ENCODE peak calls at places on chromosomes 3 and 15, in four cellular contexts. I, D, Z and N are unnamed samples.

GRCh38 chr3:184710870-184711365 is 946 bp downstream of the MAGEF1 start:
- DNase-seq in I (peak), D (no peak), Z (peak), N (peak)

GRCh38 chr3:179666436-179667035 is 13.7 kb downstream of the USP13 start:
- DNase-seq in I (no peak), D (no peak), Z (no peak), N (no peak)

GRCh38 chr3:23981136-23981535 is 36.0 kb downstream of the NR1D2 start:
- DNase-seq in I (no peak), D (no peak), Z (no peak), N (no peak)

GRCh38 chr3:126060613-126061145 is 23.2 kb downstream of the SLC41A3 start:
- DNase-seq in I (no peak), D (no peak), Z (no peak), N (no peak)

GRCh38 chr15:90609254-90610185 is 79.8 kb downstream of the CRTC3 start:
- DNase-seq in I (no peak), D (no peak), Z (no peak), N (no peak)

GRCh38 chr3:163056874-163057497 is 1560.4 kb downstream of the OTOL1 start:
- DNase-seq in I (no peak), D (peak), Z (peak), N (peak)

GRCh38 chr15:93088981-93089854 is at the start of gene RGMA:
- DNase-seq in I (no peak), D (no peak), Z (no peak), N (no peak)

GRCh38 chr15:58224068-58224467 is 85.9 kb downstream of the AQP9 start:
- DNase-seq in I (no peak), D (no peak), Z (no peak), N (no peak)

GRCh38 chr3:128498901-128499530 is 6.0 kb upstream of the GATA2 start:
- DNase-seq in I (no peak), D (no peak), Z (no peak), N (no peak)

GRCh38 chr15:90667063-90667754 is 49.9 kb upstream of the BLM start:
- DNase-seq in I (no peak), D (no peak), Z (no peak), N (no peak)

GRCh38 chr3:61848885-61849284 is 287.5 kb downstream of the PTPRG start:
- DNase-seq in I (no peak), D (no peak), Z (no peak), N (no peak)
- TF ChIP-seq SPI1 in I (no peak), D (no peak), Z (no peak), N (no peak)

DNA sequence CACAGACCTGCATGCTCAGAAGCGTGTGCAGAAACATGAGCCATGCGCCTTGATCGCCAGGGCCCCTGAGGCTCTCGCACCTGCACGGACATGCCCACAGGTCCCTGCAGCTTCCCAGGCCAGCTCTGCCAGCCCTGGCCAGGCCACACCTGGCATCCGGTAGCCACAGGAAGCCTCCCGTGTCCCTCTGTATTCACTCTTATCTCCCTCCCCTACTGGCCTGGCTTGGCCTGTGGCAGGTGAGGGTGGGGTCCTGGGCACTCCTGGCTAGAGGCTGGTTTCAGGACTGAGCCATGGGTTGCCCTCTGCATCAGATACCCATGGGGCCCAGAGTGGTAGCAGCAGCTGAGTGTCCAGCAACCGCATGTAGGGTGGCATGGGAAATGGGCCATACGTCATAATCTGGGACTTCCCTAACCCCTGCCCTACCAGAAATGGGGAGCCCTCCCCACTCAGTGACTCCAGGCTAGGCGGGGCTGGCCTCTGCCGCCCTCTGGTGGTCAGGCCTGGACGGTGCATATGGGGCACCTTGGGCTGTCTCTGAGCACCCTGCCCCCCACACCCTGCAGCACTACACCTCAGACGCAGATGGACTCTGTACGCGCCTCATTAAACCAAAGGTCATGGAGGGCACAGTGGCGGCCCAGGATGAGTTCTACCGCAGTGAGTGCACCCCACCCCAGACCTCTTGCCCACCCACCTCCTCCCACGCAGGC is 12.6 kb upstream of the LMAN1L start:
- DNase-seq in I (peak), D (peak), Z (peak), N (peak)
- TF ChIP-seq SPI1 in I (peak), D (peak), Z (no peak), N (peak)

DNA sequence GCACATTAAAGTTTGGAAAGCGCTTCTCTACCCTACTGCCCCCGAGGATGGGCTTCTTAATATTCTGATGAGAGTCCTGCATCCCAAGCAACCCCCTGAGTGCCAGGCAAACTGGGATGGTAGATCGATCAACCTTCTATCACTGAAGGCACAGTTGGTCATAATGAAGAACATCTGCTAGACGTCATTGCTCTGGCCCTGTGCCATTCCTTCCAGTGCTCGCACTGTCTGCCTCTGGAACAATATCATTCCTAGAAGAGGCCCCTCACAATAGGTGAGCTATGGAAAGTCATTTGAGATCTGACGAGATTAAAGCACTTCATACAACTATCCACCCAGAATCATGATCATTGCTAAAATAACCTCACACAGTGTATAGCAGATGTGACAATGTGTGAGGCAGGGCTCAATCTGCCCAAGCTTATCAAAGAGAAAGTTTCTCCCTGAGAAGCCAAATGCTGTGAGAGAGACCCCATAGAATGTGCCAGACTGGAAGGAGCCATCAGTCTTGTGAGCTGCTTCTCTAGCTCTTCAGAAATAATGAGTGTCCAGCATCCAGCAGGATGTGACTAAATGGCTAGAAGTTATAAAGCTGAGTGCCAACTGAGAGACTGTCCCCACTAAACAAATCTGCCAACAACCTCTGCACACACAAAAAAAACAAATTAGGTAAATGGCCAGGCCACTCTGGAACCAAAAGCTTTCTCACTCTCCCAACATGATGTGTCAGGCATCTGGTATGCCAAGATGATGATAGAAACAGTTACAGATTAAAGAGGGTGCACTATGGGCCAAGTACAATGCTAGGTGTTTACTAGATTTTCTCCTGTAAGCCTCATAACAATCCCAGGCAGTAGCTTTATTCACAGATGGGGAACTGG is 165.5 kb downstream of the NECTIN3 start:
- DNase-seq in I (no peak), D (no peak), Z (no peak), N (no peak)
- TF ChIP-seq SPI1 in I (no peak), D (no peak), Z (no peak), N (no peak)

DNA sequence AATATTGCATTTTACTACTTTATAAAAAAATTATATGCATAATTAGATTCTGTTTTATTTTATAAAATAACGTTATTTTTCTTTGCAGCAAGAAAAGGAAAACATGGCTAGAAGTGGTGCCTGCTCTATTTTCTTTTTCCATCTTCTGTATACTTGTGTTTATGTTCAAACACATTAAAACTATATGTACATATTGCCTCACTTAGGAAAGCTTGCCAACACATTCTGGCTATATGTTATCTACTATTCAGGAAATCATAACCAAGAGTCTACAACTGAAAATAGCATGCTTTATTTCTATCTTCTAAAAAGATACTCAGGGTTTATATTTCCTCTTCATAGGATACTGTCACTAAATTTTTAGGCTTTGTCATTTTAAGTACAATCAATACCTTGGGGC is 90.2 kb upstream of the KCNMB2 start:
- DNase-seq in I (no peak), D (no peak), Z (no peak), N (no peak)
- TF ChIP-seq SPI1 in I (no peak), D (no peak), Z (no peak), N (no peak)

GRCh38 chr15:35695002-35695401 is 149.0 kb upstream of the DPH6 start:
- DNase-seq in I (no peak), D (no peak), Z (no peak), N (no peak)

GRCh38 chr15:35692256-35692867 is 146.4 kb upstream of the DPH6 start:
- DNase-seq in I (no peak), D (no peak), Z (no peak), N (no peak)

GRCh38 chr15:35693887-35694286 is 147.9 kb upstream of the DPH6 start:
- DNase-seq in I (no peak), D (no peak), Z (no peak), N (no peak)

GRCh38 chr15:35691176-35691761 is 145.3 kb upstream of the DPH6 start:
- DNase-seq in I (no peak), D (no peak), Z (no peak), N (no peak)

DNA sequence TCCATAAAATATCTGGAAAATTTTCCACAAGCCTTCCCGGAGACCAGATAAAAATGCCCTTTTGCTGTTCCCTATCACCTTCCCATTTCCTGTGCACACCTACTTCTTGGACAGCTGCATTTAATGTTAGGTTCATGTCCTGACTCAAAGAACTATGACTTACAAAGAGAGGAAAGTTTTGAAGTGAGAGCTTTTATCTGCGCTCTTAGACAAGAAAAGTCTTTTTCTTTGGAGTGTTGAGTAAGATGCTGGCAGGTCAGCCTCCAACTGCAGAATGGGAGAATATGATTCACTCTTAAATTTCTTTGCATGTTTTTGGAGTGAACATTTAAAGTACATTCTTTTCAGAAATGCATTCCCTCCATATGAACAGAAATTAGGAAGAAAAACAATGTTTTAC is 147.3 kb upstream of the DPH6 start:
- DNase-seq in I (no peak), D (no peak), Z (no peak), N (no peak)
- TF ChIP-seq SPI1 in I (no peak), D (no peak), Z (no peak), N (no peak)

GRCh38 chr3:169455472-169455871 is 208.0 kb downstream of the MECOM start:
- DNase-seq in I (no peak), D (no peak), Z (no peak), N (no peak)

GRCh38 chr3:169453256-169454059 is 210.1 kb downstream of the MECOM start:
- DNase-seq in I (no peak), D (no peak), Z (peak), N (no peak)

GRCh38 chr3:169454060-169454317 is 209.5 kb downstream of the MECOM start:
- DNase-seq in I (no peak), D (no peak), Z (no peak), N (no peak)

GRCh38 chr3:169456900-169457299 is 206.6 kb downstream of the MECOM start:
- DNase-seq in I (no peak), D (no peak), Z (no peak), N (no peak)

GRCh38 chr3:169454823-169455222 is 208.7 kb downstream of the MECOM start:
- DNase-seq in I (no peak), D (no peak), Z (no peak), N (no peak)
- TF ChIP-seq SPI1 in I (no peak), D (no peak), Z (no peak), N (no peak)

GRCh38 chr15:35209838-35210237 is 124.7 kb upstream of the NANOGP8 start:
- DNase-seq in I (no peak), D (no peak), Z (no peak), N (no peak)

GRCh38 chr15:35211240-35211952 is 126.3 kb upstream of the NANOGP8 start:
- DNase-seq in I (no peak), D (no peak), Z (no peak), N (no peak)

GRCh38 chr15:35206060-35206675 is 121.1 kb upstream of the NANOGP8 start:
- DNase-seq in I (no peak), D (peak), Z (peak), N (no peak)

GRCh38 chr15:35208353-35208752 is 123.3 kb upstream of the NANOGP8 start:
- DNase-seq in I (no peak), D (no peak), Z (no peak), N (no peak)

DNA sequence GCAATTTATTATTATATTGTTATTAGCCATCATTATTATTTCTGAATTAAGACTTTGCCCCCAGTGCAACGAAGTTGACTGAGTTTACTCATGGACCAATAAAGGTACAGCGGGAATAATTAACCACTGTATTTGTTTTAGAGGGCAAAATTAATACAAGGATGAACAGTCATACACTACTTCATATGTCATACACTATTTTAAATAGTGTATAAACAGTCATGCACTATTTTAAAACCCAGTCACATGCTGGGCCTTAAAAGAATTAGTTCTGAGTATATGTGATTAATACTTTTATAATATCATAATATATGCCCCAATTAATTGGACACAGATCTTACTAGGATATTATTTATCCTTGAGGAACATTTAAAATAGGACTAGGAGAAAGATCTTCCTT is 125.3 kb upstream of the NANOGP8 start:
- DNase-seq in I (no peak), D (no peak), Z (no peak), N (no peak)
- TF ChIP-seq SPI1 in I (no peak), D (no peak), Z (no peak), N (no peak)

GRCh38 chr3:107861422-107861821 is 229.4 kb downstream of the CD47 start:
- DNase-seq in I (no peak), D (no peak), Z (no peak), N (no peak)

GRCh38 chr3:107850681-107851080 is 240.2 kb downstream of the CD47 start:
- DNase-seq in I (no peak), D (peak), Z (no peak), N (no peak)

GRCh38 chr3:107857854-107858253 is 233.0 kb downstream of the CD47 start:
- DNase-seq in I (no peak), D (no peak), Z (no peak), N (no peak)

DNA sequence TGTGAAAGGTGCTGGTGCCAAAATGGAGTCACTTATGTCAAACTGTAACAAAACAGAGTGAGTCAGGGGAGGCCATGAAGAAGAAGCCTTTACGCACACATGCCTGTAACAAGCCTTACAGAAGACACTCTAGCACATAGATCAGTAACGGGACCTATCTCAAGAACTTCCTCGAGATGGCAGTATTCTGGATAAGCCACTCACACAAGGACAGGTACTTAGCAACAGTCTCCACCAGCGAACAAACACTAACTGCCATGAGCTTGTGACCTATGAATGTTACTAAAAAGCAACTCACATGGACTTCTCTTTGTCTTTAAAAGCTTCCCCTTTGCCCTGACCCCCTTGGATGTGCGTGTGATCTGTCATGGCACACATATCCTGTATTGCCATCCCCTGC is 235.1 kb downstream of the CD47 start:
- DNase-seq in I (no peak), D (peak), Z (peak), N (no peak)
- TF ChIP-seq SPI1 in I (no peak), D (no peak), Z (no peak), N (no peak)